ENCODE peak calls at places on chromosomes 16 and 17, in seven cellular contexts. L, B, P, I, V, C and O are unnamed samples.

GRCh38 chr17:50511058-50511457 is 2.8 kb downstream of the MYCBPAP start:
- DNase-seq in C (no peak), I (no peak), B (peak; percentile 83), V (no peak), L (no peak), P (no peak), O (no peak)

GRCh38 chr17:77926967-77927366 is 31.5 kb upstream of the TNRC6C start:
- DNase-seq in V (no peak), P (no peak), I (no peak), B (no peak), C (no peak), L (no peak), O (no peak)

GRCh38 chr17:50139185-50139783 is 9.3 kb upstream of the SAMD14 start:
- DNase-seq in B (no peak), I (no peak), P (no peak), L (no peak), V (no peak), C (no peak), O (no peak)

GRCh38 chr17:15332338-15332737 is 9.1 kb downstream of the TEKT3 start:
- DNase-seq in B (no peak), P (no peak), C (no peak), L (no peak), I (no peak), V (no peak), O (no peak)

GRCh38 chr16:31484491-31485171 is 1.7 kb downstream of the SLC5A2 start:
- DNase-seq in B (no peak), P (no peak), V (peak; percentile 14), L (no peak), I (no peak), C (no peak), O (no peak)

GRCh38 chr17:3474212-3474611 is 1.6 kb upstream of the ASPA start:
- DNase-seq in L (no peak), P (no peak), B (no peak), V (no peak), I (no peak), C (no peak), O (no peak)

GRCh38 chr16:87634411-87634810 is 32.1 kb downstream of the JPH3 start:
- DNase-seq in I (no peak), B (no peak), P (no peak), V (no peak), L (no peak), C (no peak), O (no peak)

GRCh38 chr16:30741461-30741914 is 6.7 kb upstream of the PHKG2 start:
- DNase-seq in I (no peak), P (no peak), V (peak; percentile 94), B (no peak), L (peak; percentile 13), C (no peak), O (peak; percentile 96)

GRCh38 chr17:42918902-42919521 is 18.4 kb downstream of the G6PC1 start:
- DNase-seq in L (no peak), V (no peak), B (no peak), I (peak; percentile 97), P (no peak), C (no peak), O (no peak)

GRCh38 chr16:69188716-69189115 is 1.8 kb downstream of the SNTB2 start:
- DNase-seq in L (no peak), V (peak; percentile 58), B (no peak), P (no peak), C (no peak), I (no peak), O (no peak)

GRCh38 chr17:69246726-69247375 is 18.2 kb upstream of the ABCA10 start:
- DNase-seq in C (no peak), P (no peak), L (peak; percentile 76), V (peak; percentile 75), B (peak; percentile 25), I (peak; percentile 61), O (no peak)

GRCh38 chr17:43530303-43531081 is 15.6 kb downstream of the ETV4 start:
- DNase-seq in P (peak; percentile 92), I (no peak), V (peak; percentile 92), B (no peak), C (peak; percentile 91), L (peak; percentile 91), O (peak; percentile 84)

GRCh38 chr17:61415374-61416210 is 15.9 kb downstream of the TBX2 start:
- DNase-seq in L (no peak), I (no peak), C (no peak), B (no peak), V (no peak), P (no peak), O (peak; percentile 34)

GRCh38 chr16:86639354-86639753 is 61.0 kb downstream of the FOXL1 start:
- DNase-seq in B (no peak), L (no peak), V (no peak), I (no peak), C (no peak), P (no peak), O (no peak)

GRCh38 chr16:65816556-65816955 is 549.9 kb upstream of the CDH5 start:
- DNase-seq in P (no peak), L (no peak), V (no peak), C (no peak), B (no peak), I (no peak), O (no peak)

GRCh38 chr17:76797441-76797840 is 59.5 kb downstream of the MFSD11 start:
- DNase-seq in I (no peak), V (no peak), C (no peak), P (no peak), B (no peak), L (no peak), O (no peak)